ENCODE peak calls at places on chromosomes 5 and 9, in seven cellular contexts. X is mesothelial cell of epicardium; B is islet precursor cell; R is neural progenitor cell; P is endothelial cell; Y is activated effector memory CD4-positive, alpha-beta T cell treated with anti-CD3 and anti-CD28 coated beads, Interleukin-2, amount 50 U/mL, for 16 hours; D is aorta. G is an unnamed sample.

GRCh38 chr5:138543730-138544104 is 681 bp upstream of the ETF1 start:
- DNase-seq in X (no peak), B (no peak), R (no peak), P (no peak), Y (no peak), D (no peak), G (no peak)

GRCh38 chr5:134070648-134070978 is 43.9 kb upstream of the TCF7 start:
- DNase-seq in X (no peak), B (no peak), R (no peak), P (no peak), Y (no peak), D (no peak), G (no peak)

GRCh38 chr5:165887147-165887546 is 2381.7 kb downstream of the MAT2B start:
- DNase-seq in X (no peak), B (no peak), R (no peak), P (no peak), Y (no peak), D (no peak), G (no peak)

GRCh38 chr5:143124593-143124992 is 278.9 kb downstream of the NR3C1 start:
- DNase-seq in X (no peak), B (no peak), R (no peak), P (no peak), Y (no peak), D (no peak), G (no peak)

GRCh38 chr9:38289486-38290275 is 102.8 kb upstream of the ALDH1B1 start:
- DNase-seq in X (no peak), B (no peak), R (no peak), P (no peak), Y (no peak), D (no peak), G (no peak)

GRCh38 chr5:179486596-179487051 is 63.7 kb upstream of the RUFY1 start:
- DNase-seq in X (no peak), B (no peak), R (no peak), P (no peak), Y (no peak), D (no peak), G (no peak)

GRCh38 chr9:112421771-112422222 is 41.9 kb downstream of the HSDL2 start:
- DNase-seq in X (no peak), B (peak), R (no peak), P (no peak), Y (no peak), D (no peak), G (no peak)

GRCh38 chr5:139391570-139392323 is 2.0 kb upstream of the MZB1 start:
- DNase-seq in X (no peak), B (no peak), R (no peak), P (peak), Y (no peak), D (no peak), G (no peak)

GRCh38 chr5:69148981-69149675 is 17.8 kb upstream of the CCNB1 start:
- DNase-seq in X (no peak), B (no peak), R (no peak), P (no peak), Y (no peak), D (no peak), G (peak)

GRCh38 chr9:37582548-37583157 is 6.5 kb upstream of the FBXO10 start:
- DNase-seq in X (no peak), B (no peak), R (peak), P (no peak), Y (no peak), D (no peak), G (no peak)

GRCh38 chr5:75656311-75657003 is 45.2 kb downstream of the ANKDD1B start:
- DNase-seq in X (no peak), B (no peak), R (no peak), P (no peak), Y (no peak), D (no peak), G (no peak)

GRCh38 chr9:21661626-21662025 is 140.8 kb upstream of the MTAP start:
- DNase-seq in X (no peak), B (no peak), R (no peak), P (no peak), Y (no peak), D (no peak), G (no peak)

GRCh38 chr9:37255187-37255586 is 134.8 kb downstream of the ZCCHC7 start:
- DNase-seq in X (no peak), B (no peak), R (no peak), P (no peak), Y (no peak), D (no peak), G (no peak)

GRCh38 chr9:134350416-134350994 is 24.2 kb downstream of the RXRA start:
- DNase-seq in X (no peak), B (no peak), R (no peak), P (no peak), Y (no peak), D (no peak), G (no peak)

GRCh38 chr9:114214686-114215397 is 59.5 kb downstream of the COL27A1 start:
- DNase-seq in X (no peak), B (no peak), R (no peak), P (no peak), Y (no peak), D (no peak), G (no peak)

GRCh38 chr9:82593436-82593835 is 469.5 kb downstream of the RASEF start:
- DNase-seq in X (no peak), B (no peak), R (no peak), P (no peak), Y (no peak), D (no peak), G (no peak)

GRCh38 chr5:141040093-141040762 is 10.9 kb upstream of the PCDHB1 start:
- DNase-seq in X (peak), B (peak), R (peak), P (peak), Y (no peak), D (no peak), G (peak)

GRCh38 chr9:21803674-21804048 is 1.2 kb downstream of the MTAP start:
- DNase-seq in X (no peak), B (no peak), R (no peak), P (no peak), Y (no peak), D (no peak), G (no peak)

GRCh38 chr5:69415584-69415958 is 655 bp downstream of the MARVELD2 start:
- DNase-seq in X (peak), B (peak), R (peak), P (peak), Y (no peak), D (no peak), G (peak)

GRCh38 chr9:133160742-133161541 is 2.8 kb downstream of the GBGT1 start:
- DNase-seq in X (no peak), B (peak), R (peak), P (peak), Y (peak), D (peak), G (peak)

GRCh38 chr9:19102181-19102630 is 498 bp downstream of the HAUS6 start:
- DNase-seq in X (peak), B (no peak), R (peak), P (peak), Y (peak), D (no peak), G (peak)

GRCh38 chr5:15571081-15571480 is 71.1 kb downstream of the FBXL7 start:
- DNase-seq in X (no peak), B (no peak), R (no peak), P (no peak), Y (no peak), D (no peak), G (no peak)

GRCh38 chr5:177537389-177538361 is 16.7 kb downstream of the FAM193B start:
- DNase-seq in X (no peak), B (peak), R (no peak), P (no peak), Y (peak), D (peak), G (no peak)

GRCh38 chr5:44919560-44919959 is 110.8 kb downstream of the MRPS30 start:
- DNase-seq in X (no peak), B (no peak), R (no peak), P (no peak), Y (no peak), D (no peak), G (no peak)